ENCODE peak calls at places on chromosomes 16 and 17, in six cellular contexts. B is H1, N is H9, Q is neuronal stem cell, E is trophoblast cell, D is mesenchymal stem cell. P is an unnamed sample.

GRCh38 chr17:11768106-11768505 is 169.8 kb downstream of the DNAH9 start:
- DNase-seq in B (no peak), N (no peak), Q (no peak), E (no peak), D (no peak), P (no peak)

GRCh38 chr17:6479626-6480324 is 35.5 kb downstream of the PIMREG start:
- DNase-seq in B (no peak), N (no peak), Q (no peak), E (peak; percentile 24), D (no peak), P (no peak)

GRCh38 chr17:27269201-27269600 is 24.7 kb upstream of the WSB1 start:
- DNase-seq in B (no peak), N (no peak), Q (no peak), E (no peak), D (no peak), P (no peak)

GRCh38 chr17:13600475-13601316 is 1.0 kb downstream of the HS3ST3A1 start:
- DNase-seq in B (no peak), N (peak; percentile 57), Q (peak; percentile 43), E (no peak), D (peak; percentile 41), P (peak; percentile 25)

GRCh38 chr16:80974649-80975376 is 31.9 kb downstream of the CMC2 start:
- DNase-seq in B (no peak), N (peak; percentile 38), Q (no peak), E (no peak), D (no peak), P (no peak)

GRCh38 chr16:83356266-83356665 is 451.5 kb upstream of the HSBP1 start:
- DNase-seq in B (no peak), N (peak; percentile 35), Q (peak; percentile 39), E (no peak), D (peak; percentile 53), P (peak; percentile 65)

GRCh38 chr17:48444531-48445247 is 14.7 kb upstream of the SKAP1 start:
- DNase-seq in B (no peak), N (no peak), Q (no peak), E (no peak), D (no peak), P (no peak)

GRCh38 chr16:57999971-58000705 is at the start of gene ZNF319:
- DNase-seq in B (no peak), N (no peak), Q (no peak), E (peak; percentile 14), D (no peak), P (no peak)

GRCh38 chr17:76678330-76678729 is 32.4 kb downstream of the MXRA7 start:
- DNase-seq in B (no peak), N (no peak), Q (no peak), E (no peak), D (no peak), P (no peak)

GRCh38 chr17:41492771-41493170 is 3.1 kb upstream of the KRT36 start:
- DNase-seq in B (no peak), N (no peak), Q (no peak), E (no peak), D (peak; percentile 67), P (peak; percentile 27)

GRCh38 chr17:56173958-56174357 is 20.7 kb downstream of the ANKFN1 start:
- DNase-seq in B (no peak), N (no peak), Q (no peak), E (no peak), D (peak; percentile 3), P (no peak)

GRCh38 chr16:22206847-22207714 is 1.0 kb downstream of the EEF2K start:
- DNase-seq in B (no peak), N (peak; percentile 50), Q (no peak), E (peak; percentile 42), D (peak; percentile 57), P (peak; percentile 57)

GRCh38 chr17:56908061-56908542 is 5.7 kb downstream of the TRIM25 start:
- DNase-seq in B (no peak), N (no peak), Q (no peak), E (peak; percentile 40), D (no peak), P (no peak)

GRCh38 chr17:21213491-21214014 is 408 bp downstream of the TMEM11 start:
- DNase-seq in B (no peak), N (no peak), Q (no peak), E (peak; percentile 48), D (no peak), P (no peak)

GRCh38 chr16:4936991-4937781 is at the start of gene PPL:
- DNase-seq in B (no peak), N (peak; percentile 98), Q (peak; percentile 65), E (peak; percentile 68), D (no peak), P (no peak)

GRCh38 chr17:16929281-16929680 is 42.6 kb downstream of the TNFRSF13B start:
- DNase-seq in B (no peak), N (no peak), Q (no peak), E (no peak), D (no peak), P (no peak)

GRCh38 chr17:51000835-51001638 is 119.6 kb downstream of the SPAG9 start:
- DNase-seq in B (no peak), N (no peak), Q (peak; percentile 33), E (peak; percentile 6), D (peak; percentile 79), P (peak; percentile 78)

GRCh38 chr16:57764341-57765159 is 29.0 kb downstream of the KATNB1 start:
- DNase-seq in B (peak; percentile 64), N (peak; percentile 97), Q (no peak), E (peak; percentile 25), D (peak; percentile 91), P (peak; percentile 90)

GRCh38 chr17:69555056-69555455 is 140.6 kb downstream of the MAP2K6 start:
- DNase-seq in B (no peak), N (no peak), Q (no peak), E (no peak), D (no peak), P (no peak)

GRCh38 chr16:17470871-17471744 is at the start of gene XYLT1:
- DNase-seq in B (no peak), N (peak; percentile 71), Q (no peak), E (peak; percentile 66), D (no peak), P (peak; percentile 94)

DNA sequence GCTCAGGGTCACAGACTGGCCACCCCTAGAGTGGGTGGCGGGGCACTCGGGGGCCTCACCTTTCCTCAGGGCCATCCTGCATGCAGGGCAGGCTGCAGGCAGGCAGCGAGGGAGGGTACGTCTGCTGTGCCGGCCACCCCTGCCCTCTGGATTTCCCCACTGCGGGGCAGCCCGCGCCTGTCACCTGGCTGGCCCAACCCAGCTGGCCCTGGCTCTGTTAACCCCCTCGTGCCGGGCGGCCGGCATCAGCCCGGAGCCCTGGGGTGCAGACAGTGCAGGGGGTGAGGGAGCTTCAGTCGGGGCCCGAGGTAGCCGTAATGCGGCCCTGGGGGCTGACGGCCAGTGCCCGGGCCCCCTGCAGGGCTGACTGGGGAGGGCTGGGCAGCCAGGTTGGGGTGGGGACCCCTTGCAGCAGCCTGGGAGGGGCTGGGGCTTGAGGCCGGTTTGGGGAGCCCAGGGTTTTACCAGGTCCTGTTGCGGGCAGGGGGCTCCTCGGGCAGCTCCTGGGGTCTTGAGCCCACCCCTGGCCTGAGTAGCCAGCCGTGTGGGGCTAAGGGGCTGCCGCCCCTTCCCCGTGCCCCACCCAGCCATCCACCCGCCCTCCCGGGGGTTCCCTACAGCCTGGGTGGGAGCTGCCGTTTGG is at the start of gene IGFALS:
- DNase-seq in B (no peak), N (no peak), Q (no peak), E (no peak), D (no peak), P (no peak)
- H4K91ac ChIP-seq in B (no peak within 1 kb of the TSS), N (no peak within 1 kb of the TSS), Q (no peak within 1 kb of the TSS), E (no peak within 1 kb of the TSS), D (peak within 1 kb of the TSS; percentile 39), P (no peak within 1 kb of the TSS)

DNA sequence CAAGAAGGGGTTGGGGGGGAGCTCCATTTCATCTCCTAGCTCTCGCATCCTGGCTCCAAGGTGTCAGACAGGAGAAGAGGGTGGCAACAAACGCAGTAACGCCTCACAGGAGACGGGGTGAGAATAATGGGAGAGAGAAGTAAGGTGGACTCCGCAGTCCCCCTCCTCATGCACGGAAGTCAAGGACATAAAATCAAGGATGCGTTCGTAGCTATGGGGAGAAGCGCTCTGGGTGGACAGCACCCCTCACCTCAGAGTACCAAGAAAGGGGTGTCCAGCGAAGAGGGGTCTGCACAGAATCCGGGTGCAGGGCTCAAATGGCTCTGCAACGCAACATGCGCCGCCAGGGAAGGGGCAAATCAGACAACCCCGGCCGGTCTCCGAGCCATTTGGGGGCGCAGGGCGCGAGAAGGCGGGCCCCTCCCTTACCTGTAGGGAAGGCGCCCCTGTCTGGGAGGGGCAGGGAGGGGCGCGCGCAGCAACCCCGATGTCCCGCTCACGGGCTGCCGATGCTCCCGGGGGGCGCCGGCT is 551 bp downstream of the HDAC5 start:
- DNase-seq in B (no peak), N (no peak), Q (no peak), E (no peak), D (no peak), P (no peak)
- H2BK120ac ChIP-seq in B (no peak overlapping the region), N (no peak overlapping the region), Q (no peak overlapping the region), E (peak overlapping the region; percentile 96), D (peak overlapping the region; percentile 76), P (no peak overlapping the region)

DNA sequence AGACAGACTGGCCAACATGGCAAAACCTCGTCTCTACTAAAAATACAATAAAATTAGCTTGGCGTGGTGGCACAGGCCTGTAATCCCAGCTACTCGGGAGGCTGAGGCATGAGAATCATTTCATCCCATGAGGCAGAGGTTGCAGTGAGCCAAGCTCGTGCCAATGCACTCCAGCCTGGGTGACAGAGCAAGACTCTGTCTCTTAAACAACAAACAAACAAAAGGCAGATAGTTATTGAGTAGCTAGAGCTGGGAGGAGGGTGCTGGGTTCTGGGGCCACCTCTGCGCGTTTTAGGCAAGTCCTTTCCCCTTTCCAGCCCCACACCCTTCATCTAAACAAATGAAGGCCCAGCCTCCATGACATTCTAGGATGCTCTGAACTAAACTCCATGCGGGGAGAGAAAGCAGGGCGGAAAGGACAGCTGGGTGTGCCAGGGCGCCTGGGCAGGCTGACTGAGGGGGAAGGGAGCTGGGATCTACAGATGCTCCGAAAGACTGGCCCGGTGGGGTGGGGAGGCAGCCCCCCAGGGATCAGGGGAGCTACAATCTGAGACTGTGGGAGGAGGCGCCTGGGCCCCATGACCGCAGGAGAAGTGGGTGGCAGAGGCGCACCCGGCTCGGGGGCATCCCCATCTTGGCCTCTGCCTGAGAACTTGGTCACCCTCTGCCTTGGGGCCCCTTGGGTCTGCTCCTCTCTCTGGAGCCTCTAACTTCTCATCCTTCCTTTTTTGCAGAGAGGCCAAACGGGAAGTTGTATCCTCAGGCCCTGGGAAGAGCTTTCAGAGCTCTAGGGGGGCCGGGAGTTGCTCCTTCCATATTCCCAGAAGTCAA is 904 bp downstream of the ITGAL start:
- DNase-seq in B (no peak), N (no peak), Q (no peak), E (no peak), D (no peak), P (no peak)
- H4K91ac ChIP-seq in B (no peak overlapping the region), N (no peak overlapping the region), Q (no peak overlapping the region), E (no peak overlapping the region), D (no peak overlapping the region), P (no peak overlapping the region)

DNA sequence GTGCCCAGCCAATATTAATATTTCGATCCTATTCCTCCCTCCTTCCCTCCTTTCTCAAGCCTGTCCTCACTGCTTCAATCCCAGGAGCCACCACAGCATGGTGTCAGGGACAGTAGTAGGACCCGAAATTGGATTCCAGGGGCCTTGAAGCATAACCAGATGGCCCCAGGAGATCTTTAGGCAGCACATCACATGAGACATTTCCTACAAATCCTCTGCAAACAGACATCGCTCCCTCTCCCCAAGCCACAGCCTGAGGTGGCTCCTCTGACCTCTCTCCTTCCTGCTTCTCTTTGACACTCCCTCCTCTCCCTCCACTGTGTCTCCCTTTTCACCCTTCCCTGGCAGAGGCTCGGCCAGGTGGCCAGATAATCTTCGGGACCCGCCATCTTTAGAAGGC is 76.6 kb downstream of the BMERB1 start:
- DNase-seq in B (no peak), N (no peak), Q (no peak), E (no peak), D (no peak), P (no peak)
- H2BK120ac ChIP-seq in B (no peak overlapping the region), N (no peak overlapping the region), Q (no peak overlapping the region), E (no peak overlapping the region), D (no peak overlapping the region), P (no peak overlapping the region)

P was measured in IMR-90.